ENCODE peak calls at places on chromosomes 2 and 18, in ten cellular contexts. Y, A, E, B, I, W, J, Q, K and R are unnamed samples.

GRCh38 chr2:144780983-144781382 is 261.1 kb upstream of the ZEB2 start:
- DNase-seq in Y (no peak), A (no peak), E (no peak), B (no peak), I (no peak), W (no peak), J (no peak), Q (no peak), K (no peak), R (no peak)

GRCh38 chr2:193518061-193518817 is 1323.5 kb upstream of the TMEFF2 start:
- DNase-seq in Y (no peak), A (no peak), E (no peak), B (no peak), I (no peak), W (no peak), J (peak), Q (peak), K (no peak), R (no peak)

GRCh38 chr2:209005371-209005770 is 418.5 kb upstream of the MAP2 start:
- DNase-seq in Y (no peak), A (no peak), E (no peak), B (no peak), I (no peak), W (no peak), J (no peak), Q (no peak), K (no peak), R (no peak)

GRCh38 chr2:148640767-148641166 is 3.8 kb upstream of the EPC2 start:
- DNase-seq in Y (no peak), A (no peak), E (no peak), B (no peak), I (no peak), W (no peak), J (no peak), Q (peak), K (peak), R (no peak)

GRCh38 chr2:60745761-60746160 is 10.3 kb upstream of the PAPOLG start:
- DNase-seq in Y (no peak), A (no peak), E (no peak), B (no peak), I (no peak), W (no peak), J (no peak), Q (no peak), K (no peak), R (peak)

GRCh38 chr18:49304746-49305145 is 155.7 kb downstream of the DYM start:
- DNase-seq in Y (no peak), A (no peak), E (no peak), B (no peak), I (no peak), W (no peak), J (no peak), Q (peak), K (no peak), R (no peak)

GRCh38 chr2:20629581-20630291 is 21.2 kb downstream of the HS1BP3 start:
- DNase-seq in Y (no peak), A (no peak), E (no peak), B (no peak), I (no peak), W (no peak), J (no peak), Q (no peak), K (no peak), R (no peak)

GRCh38 chr18:80245781-80246655 is 1.3 kb downstream of the PARD6G start:
- DNase-seq in Y (no peak), A (peak), E (no peak), B (no peak), I (no peak), W (peak), J (no peak), Q (no peak), K (no peak), R (no peak)

GRCh38 chr18:35716169-35716831 is 134.8 kb downstream of the GALNT1 start:
- DNase-seq in Y (no peak), A (no peak), E (no peak), B (no peak), I (no peak), W (no peak), J (no peak), Q (no peak), K (peak), R (no peak)

GRCh38 chr2:120990451-120990871 is 254.8 kb downstream of the GLI2 start:
- DNase-seq in Y (peak), A (peak), E (no peak), B (peak), I (no peak), W (no peak), J (no peak), Q (no peak), K (no peak), R (peak)

GRCh38 chr2:165902929-165903328 is 50.6 kb downstream of the TTC21B start:
- DNase-seq in Y (no peak), A (no peak), E (no peak), B (no peak), I (no peak), W (no peak), J (no peak), Q (peak), K (peak), R (peak)

GRCh38 chr2:204982303-204982702 is 437.0 kb downstream of the PARD3B start:
- DNase-seq in Y (no peak), A (no peak), E (no peak), B (no peak), I (no peak), W (no peak), J (no peak), Q (peak), K (no peak), R (peak)

GRCh38 chr2:111618953-111619902 is 264.8 kb downstream of the ANAPC1 start:
- DNase-seq in Y (no peak), A (no peak), E (no peak), B (no peak), I (no peak), W (no peak), J (peak), Q (no peak), K (peak), R (peak)

GRCh38 chr18:67035026-67035425 is 431.1 kb upstream of the CDH19 start:
- DNase-seq in Y (no peak), A (no peak), E (no peak), B (no peak), I (no peak), W (no peak), J (no peak), Q (no peak), K (no peak), R (no peak)

GRCh38 chr2:238987352-238987981 is 139.6 kb downstream of the TWIST2 start:
- DNase-seq in Y (no peak), A (peak), E (no peak), B (no peak), I (no peak), W (no peak), J (no peak), Q (no peak), K (no peak), R (no peak)

GRCh38 chr2:187228986-187229385 is 219.1 kb downstream of the CALCRL start:
- DNase-seq in Y (no peak), A (no peak), E (no peak), B (no peak), I (no peak), W (no peak), J (no peak), Q (no peak), K (no peak), R (no peak)

GRCh38 chr2:1613731-1614354 is 130.5 kb downstream of the PXDN start:
- DNase-seq in Y (no peak), A (peak), E (no peak), B (no peak), I (no peak), W (no peak), J (no peak), Q (peak), K (no peak), R (peak)
- TF ChIP-seq CTCF in Y (no peak), A (no peak), E (no peak), B (no peak), I (no peak), W (no peak), J (no peak), Q (peak), K (no peak), R (no peak)

DNA sequence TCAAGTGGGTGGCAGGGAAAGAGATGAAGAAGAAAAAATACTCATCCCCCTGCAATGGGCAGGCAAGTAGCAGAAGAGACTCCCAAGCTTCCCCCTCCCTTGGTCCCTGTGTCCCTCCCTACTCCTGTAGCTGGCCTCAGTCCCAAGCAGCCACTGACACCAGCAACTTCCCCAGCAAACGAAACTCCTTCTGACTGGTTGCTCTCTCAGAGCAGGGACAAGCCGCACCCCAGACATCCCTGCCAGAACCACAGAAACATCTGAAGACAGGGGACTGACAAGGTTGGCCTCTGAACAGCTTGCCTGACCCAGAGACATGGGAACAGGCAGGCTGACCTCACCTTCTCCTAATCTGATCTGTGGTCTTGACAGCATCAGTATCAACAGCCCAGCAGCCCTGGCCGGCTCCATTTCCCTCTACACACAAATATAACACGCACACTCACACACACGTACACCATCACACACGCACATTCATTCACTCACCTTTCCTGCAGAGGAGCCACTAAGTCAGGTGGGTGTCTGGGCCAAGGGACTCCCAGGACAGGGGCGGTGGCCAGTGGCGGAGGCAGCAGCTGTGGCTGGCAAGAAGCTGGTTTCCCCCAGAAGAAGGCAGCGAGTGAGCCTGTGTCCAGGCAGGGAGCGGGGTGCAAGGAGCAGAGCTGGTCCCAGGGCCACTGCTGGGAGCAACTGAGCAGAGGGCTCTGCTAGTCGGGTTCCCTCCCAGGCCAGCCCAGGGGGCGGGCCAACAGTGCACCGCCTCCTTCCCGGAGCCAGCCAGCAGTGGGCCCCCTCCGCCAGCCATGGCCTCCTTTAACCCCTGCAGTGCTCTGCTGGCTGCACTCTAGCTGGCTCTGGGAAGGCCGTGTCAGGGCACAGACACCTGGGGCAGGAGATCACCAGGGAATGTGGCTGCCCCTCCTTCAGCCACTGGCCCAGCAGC is 59.1 kb downstream of the TNS1 start:
- DNase-seq in Y (peak), A (peak), E (peak), B (peak), I (peak), W (peak), J (peak), Q (peak), K (peak), R (peak)
- TF ChIP-seq POLR2A in Y (no peak), A (no peak), E (peak), B (peak), I (peak), W (peak), J (no peak), Q (peak), K (peak), R (no peak)

GRCh38 chr2:188963738-188964137 is 10.4 kb upstream of the COL3A1 start:
- DNase-seq in Y (no peak), A (no peak), E (no peak), B (no peak), I (no peak), W (no peak), J (no peak), Q (no peak), K (no peak), R (no peak)
- TF ChIP-seq CTCF in Y (no peak), A (no peak), E (no peak), B (no peak), I (no peak), W (no peak), J (no peak), Q (no peak), K (no peak), R (no peak)

DNA sequence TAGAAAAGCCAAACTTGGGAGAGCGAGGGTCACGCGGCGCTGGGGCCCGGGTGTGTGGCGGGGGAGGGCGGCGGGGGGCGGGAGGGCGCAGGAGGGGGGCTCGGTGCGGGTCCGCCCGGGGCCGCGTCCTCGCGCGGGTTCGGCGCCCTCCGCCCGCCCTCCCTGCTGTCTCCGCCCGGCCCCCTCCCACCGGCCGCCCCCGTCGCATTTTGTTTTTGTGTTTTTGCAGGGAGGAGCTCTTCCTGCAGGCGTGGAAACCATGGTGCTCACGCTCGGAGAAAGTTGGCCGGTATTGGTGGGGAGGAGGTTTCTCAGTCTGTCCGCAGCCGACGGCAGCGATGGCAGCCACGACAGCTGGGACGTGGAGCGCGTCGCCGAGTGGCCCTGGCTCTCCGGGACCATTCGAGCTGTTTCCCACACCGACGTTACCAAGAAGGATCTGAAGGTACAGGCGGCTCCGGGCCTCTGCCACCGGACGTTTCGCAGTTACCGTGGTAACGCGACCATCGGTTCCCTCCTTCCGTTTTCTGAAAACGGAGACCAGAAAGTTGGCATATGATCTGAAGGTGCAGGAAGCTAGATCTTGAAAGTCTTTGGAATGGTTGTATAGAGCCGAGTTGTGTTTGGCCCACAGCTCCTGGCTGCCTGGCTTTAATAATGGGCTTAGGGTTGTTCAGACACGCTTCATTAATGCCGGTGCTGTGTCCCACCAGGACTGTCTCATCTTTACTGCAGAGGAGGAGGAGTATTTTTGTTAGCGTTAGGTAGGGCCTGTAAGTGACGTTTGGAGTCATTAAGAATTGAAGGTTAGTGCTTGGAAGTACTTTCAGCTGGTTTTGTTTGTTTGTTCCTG is 844 bp downstream of the KDM3A start:
- DNase-seq in Y (peak), A (peak), E (peak), B (peak), I (peak), W (peak), J (no peak), Q (peak), K (peak), R (peak)
- TF ChIP-seq POLR2A in Y (no peak), A (no peak), E (peak), B (no peak), I (no peak), W (peak), J (no peak), Q (no peak), K (no peak), R (no peak)

GRCh38 chr2:43020296-43020695 is 206.1 kb downstream of the ZFP36L2 start:
- DNase-seq in Y (no peak), A (peak), E (no peak), B (no peak), I (peak), W (no peak), J (no peak), Q (no peak), K (no peak), R (no peak)

GRCh38 chr2:43023791-43024514 is 202.5 kb downstream of the ZFP36L2 start:
- DNase-seq in Y (no peak), A (peak), E (no peak), B (no peak), I (no peak), W (no peak), J (no peak), Q (no peak), K (no peak), R (no peak)

GRCh38 chr2:43022896-43023295 is 203.5 kb downstream of the ZFP36L2 start:
- DNase-seq in Y (no peak), A (peak), E (no peak), B (no peak), I (no peak), W (no peak), J (no peak), Q (no peak), K (no peak), R (no peak)

GRCh38 chr2:43020990-43021677 is 205.3 kb downstream of the ZFP36L2 start:
- DNase-seq in Y (no peak), A (peak), E (no peak), B (no peak), I (no peak), W (no peak), J (no peak), Q (no peak), K (no peak), R (peak)

GRCh38 chr2:43021791-43022500 is 204.5 kb downstream of the ZFP36L2 start:
- DNase-seq in Y (peak), A (peak), E (no peak), B (no peak), I (peak), W (no peak), J (peak), Q (no peak), K (peak), R (peak)
- TF ChIP-seq CTCF in Y (peak), A (no peak), E (no peak), B (no peak), I (peak), W (peak), J (peak), Q (peak), K (peak), R (peak)

GRCh38 chr2:207088276-207088675 is 77.5 kb downstream of the KLF7 start:
- DNase-seq in Y (no peak), A (no peak), E (no peak), B (no peak), I (no peak), W (no peak), J (no peak), Q (no peak), K (no peak), R (no peak)

GRCh38 chr2:207091175-207091574 is 74.6 kb downstream of the KLF7 start:
- DNase-seq in Y (peak), A (no peak), E (no peak), B (no peak), I (no peak), W (no peak), J (no peak), Q (no peak), K (no peak), R (no peak)

GRCh38 chr2:207087046-207087902 is 78.5 kb downstream of the KLF7 start:
- DNase-seq in Y (no peak), A (no peak), E (no peak), B (no peak), I (no peak), W (no peak), J (no peak), Q (no peak), K (no peak), R (no peak)

GRCh38 chr2:207090389-207090788 is 75.4 kb downstream of the KLF7 start:
- DNase-seq in Y (no peak), A (no peak), E (no peak), B (no peak), I (no peak), W (no peak), J (no peak), Q (no peak), K (no peak), R (no peak)

DNA sequence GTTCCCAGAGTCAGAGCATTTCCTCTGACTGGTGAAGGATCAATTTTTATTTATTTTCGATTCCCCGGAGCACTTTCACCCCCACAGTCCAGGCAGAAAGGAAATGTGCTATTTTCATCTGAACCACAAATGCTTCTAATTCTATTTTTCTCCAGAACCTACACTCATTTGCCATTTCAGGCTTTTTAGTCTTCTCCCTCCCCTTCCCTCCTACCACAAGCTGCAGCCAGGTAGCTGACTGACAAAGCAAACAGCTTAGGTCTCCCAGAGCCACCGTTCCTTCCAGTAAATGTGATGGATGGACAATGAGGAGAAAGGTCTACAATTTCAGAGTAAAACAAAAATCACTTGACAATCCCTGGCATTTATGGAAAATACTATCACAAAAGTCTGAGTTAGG is 76.9 kb downstream of the KLF7 start:
- DNase-seq in Y (no peak), A (no peak), E (no peak), B (no peak), I (no peak), W (no peak), J (no peak), Q (no peak), K (no peak), R (no peak)
- TF ChIP-seq POLR2A in Y (no peak), A (no peak), E (no peak), B (no peak), I (no peak), W (no peak), J (no peak), Q (no peak), K (no peak), R (no peak)

GRCh38 chr18:43648002-43648401 is 370.7 kb upstream of the SYT4 start:
- DNase-seq in Y (no peak), A (no peak), E (no peak), B (no peak), I (no peak), W (no peak), J (no peak), Q (no peak), K (no peak), R (no peak)
- TF ChIP-seq CTCF in Y (no peak), A (no peak), E (no peak), B (no peak), I (no peak), W (no peak), J (no peak), Q (no peak), K (no peak), R (no peak)

GRCh38 chr2:159904565-159905281 is 106.7 kb upstream of the CD302 start:
- DNase-seq in Y (peak), A (peak), E (peak), B (peak), I (peak), W (peak), J (no peak), Q (no peak), K (no peak), R (peak)
- TF ChIP-seq POLR2A in Y (no peak), A (no peak), E (no peak), B (no peak), I (peak), W (no peak), J (no peak), Q (no peak), K (no peak), R (peak)